ENCODE peak calls at places on chromosomes 2 and 18, in eight cellular contexts. Z, D, C, M, F, N, R and A are unnamed samples.

GRCh38 chr2:166765141-166765540 is 123.1 kb upstream of the XIRP2 start:
- DNase-seq in F (no peak), D (no peak), N (no peak), R (no peak), C (peak; percentile 4), M (no peak), Z (no peak), A (no peak)

GRCh38 chr18:67553471-67553870 is 37.0 kb upstream of the DSEL start:
- DNase-seq in M (no peak), R (no peak), D (no peak), C (no peak), Z (no peak), N (no peak), F (no peak), A (no peak)

GRCh38 chr2:142104134-142104758 is 26.6 kb downstream of the LRP1B start:
- DNase-seq in N (no peak), C (no peak), M (no peak), Z (no peak), R (no peak), D (no peak), F (no peak), A (peak; percentile 2)

GRCh38 chr2:23596316-23596885 is 211.4 kb downstream of the KLHL29 start:
- DNase-seq in C (no peak), M (peak; percentile 93), F (no peak), R (peak; percentile 12), N (no peak), D (no peak), Z (no peak), A (no peak)

GRCh38 chr2:17621781-17622180 is 81.3 kb downstream of the VSNL1 start:
- DNase-seq in C (peak; percentile 70), M (peak; percentile 15), R (peak; percentile 52), D (no peak), N (no peak), F (no peak), Z (no peak), A (peak; percentile 46)

GRCh38 chr2:240239325-240239724 is 98.9 kb upstream of the OTOS start:
- DNase-seq in M (no peak), F (no peak), C (no peak), R (no peak), Z (no peak), D (no peak), N (no peak), A (no peak)

GRCh38 chr18:35002120-35002519 is 39.1 kb upstream of the MAPRE2 start:
- DNase-seq in M (no peak), F (no peak), C (no peak), D (no peak), R (no peak), N (no peak), Z (no peak), A (no peak)

GRCh38 chr18:31317860-31318259 is at the start of gene DSG1:
- DNase-seq in N (no peak), R (no peak), M (no peak), F (no peak), Z (no peak), D (no peak), C (no peak), A (no peak)

GRCh38 chr2:24245986-24246779 is 71.3 kb downstream of the FAM228A start:
- DNase-seq in Z (no peak), C (no peak), R (no peak), F (no peak), D (no peak), N (no peak), M (no peak), A (no peak)

GRCh38 chr2:74249406-74250122 is 51.1 kb downstream of the MTHFD2 start:
- DNase-seq in D (no peak), Z (no peak), F (no peak), N (no peak), C (no peak), M (no peak), R (no peak), A (no peak)

GRCh38 chr2:133092571-133092970 is 422.6 kb upstream of the LYPD1 start:
- DNase-seq in M (no peak), D (no peak), N (no peak), R (peak; percentile 2), F (no peak), C (no peak), Z (no peak), A (peak; percentile 20)

GRCh38 chr2:156110890-156111289 is 221.6 kb downstream of the NR4A2 start:
- DNase-seq in C (peak; percentile 26), M (peak; percentile 4), N (peak; percentile 15), R (no peak), F (peak; percentile 24), Z (no peak), D (peak; percentile 34), A (peak; percentile 49)

GRCh38 chr18:74203811-74204210 is 55.5 kb downstream of the TIMM21 start:
- DNase-seq in Z (no peak), R (no peak), C (no peak), D (no peak), F (no peak), M (no peak), N (no peak), A (no peak)

GRCh38 chr2:145088733-145089132 is 568.8 kb upstream of the ZEB2 start:
- DNase-seq in C (no peak), N (no peak), M (no peak), D (no peak), Z (no peak), R (peak; percentile 29), F (no peak), A (no peak)

GRCh38 chr2:150732064-150732463 is 244.6 kb upstream of the RND3 start:
- DNase-seq in R (peak; percentile 36), C (peak; percentile 51), Z (no peak), D (no peak), M (peak; percentile 60), F (no peak), N (no peak), A (peak; percentile 64)

GRCh38 chr18:63140997-63141776 is 178.4 kb downstream of the BCL2 start:
- DNase-seq in D (no peak), R (no peak), M (no peak), Z (no peak), F (no peak), N (no peak), C (no peak), A (no peak)
- H3K4me1 ChIP-seq in D (no peaks in the 10 kb centered on the region), R (no peaks in the 10 kb centered on the region), M (peaks cover 3% of the 10 kb centered on the region), Z (peaks cover 10% of the 10 kb centered on the region), F (no peaks in the 10 kb centered on the region), N (peaks cover 66% of the 10 kb centered on the region), C (no peaks in the 10 kb centered on the region), A (no peaks in the 10 kb centered on the region)

DNA sequence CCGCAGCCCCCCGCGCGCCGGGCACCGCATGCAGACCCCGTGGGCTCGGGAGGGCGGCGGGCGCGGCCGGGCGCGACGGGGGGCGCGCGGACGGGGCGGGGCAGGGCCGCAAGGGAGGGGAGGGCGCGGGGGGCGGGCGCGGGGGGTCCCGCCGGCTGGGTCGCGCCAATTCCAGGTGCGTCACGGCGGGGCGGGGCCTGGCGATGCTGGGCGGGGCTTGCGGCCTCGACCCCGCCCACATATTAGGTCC is 241 bp downstream of the ING5 start:
- DNase-seq in Z (no peak), C (no peak), R (peak; percentile 84), M (peak; percentile 76), F (no peak), N (peak; percentile 77), D (no peak), A (peak; percentile 73)
- H3K4me2 ChIP-seq in Z (peak overlapping the region; percentile 80), C (peak overlapping the region; percentile 30), R (no peak overlapping the region), M (peak overlapping the region; percentile 28), F (no peak overlapping the region), N (peak overlapping the region; percentile 99), D (peak overlapping the region; percentile 69), A (peak overlapping the region; percentile 92)

GRCh38 chr2:104853401-104853925 is 452 bp upstream of the POU3F3 start:
- DNase-seq in R (no peak), F (no peak), M (no peak), Z (no peak), N (peak; percentile 66), D (no peak), C (no peak), A (no peak)

GRCh38 chr2:104851236-104852160 is 2.4 kb upstream of the POU3F3 start:
- DNase-seq in F (no peak), D (no peak), N (no peak), M (no peak), Z (no peak), C (no peak), R (no peak), A (no peak)

GRCh38 chr2:104853926-104854506 is at the start of gene POU3F3:
- DNase-seq in R (peak; percentile 21), C (no peak), Z (peak; percentile 96), D (no peak), M (no peak), F (no peak), N (peak; percentile 91), A (no peak)

GRCh38 chr2:104850322-104851184 is 3.4 kb upstream of the POU3F3 start:
- DNase-seq in C (no peak), D (no peak), N (no peak), F (no peak), Z (no peak), R (no peak), M (no peak), A (no peak)

DNA sequence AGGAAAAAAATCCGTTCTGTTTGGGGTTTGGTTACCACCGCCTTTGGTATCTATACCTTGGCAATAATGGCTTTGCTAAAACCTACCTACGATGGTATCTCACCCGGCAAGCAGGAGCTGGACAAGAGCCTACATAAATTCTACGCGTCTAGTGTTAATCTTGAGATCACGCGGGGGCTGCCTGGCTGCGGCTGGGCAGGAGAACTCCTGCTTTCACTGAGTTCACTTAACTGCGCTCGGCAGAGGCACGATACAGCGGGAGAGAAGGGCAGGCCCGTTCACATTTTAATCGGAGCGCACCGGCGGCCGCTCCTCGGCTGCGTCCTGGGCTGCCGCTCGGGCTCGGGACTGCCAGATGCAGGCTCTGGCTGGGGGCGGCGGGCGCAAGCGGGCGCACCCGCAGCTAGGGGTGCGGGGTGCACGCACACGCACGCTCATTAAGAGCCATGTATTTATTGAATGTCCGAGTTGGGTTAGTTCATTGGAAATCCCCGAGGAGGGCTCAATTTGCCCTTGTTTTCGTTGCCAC is 1.7 kb upstream of the POU3F3 start:
- DNase-seq in Z (no peak), M (peak; percentile 7), D (no peak), N (no peak), R (peak; percentile 7), F (no peak), C (no peak), A (no peak)
- H2AFZ ChIP-seq in Z (peak overlapping the region; percentile 49), M (no peak overlapping the region), D (no peak overlapping the region), N (peak overlapping the region; percentile 52), R (no peak overlapping the region), F (no peak overlapping the region), C (no peak overlapping the region), A (peak overlapping the region; percentile 53)

GRCh38 chr2:171431677-171432167 is 2.1 kb downstream of the METTL8 start:
- DNase-seq in Z (no peak), R (no peak), F (no peak), N (no peak), D (no peak), M (no peak), C (no peak), A (no peak)

GRCh38 chr2:171433763-171434670 is at the start of the genes DCAF17 and METTL8:
- DNase-seq in M (peak; percentile 96), F (peak; percentile 97), R (peak; percentile 95), Z (peak; percentile 95), N (peak; percentile 99), C (peak; percentile 98), D (peak; percentile 99), A (peak; percentile 97)

GRCh38 chr2:171432969-171433762 is 624 bp downstream of the METTL8 start:
- DNase-seq in R (peak; percentile 35), N (peak; percentile 88), F (peak; percentile 83), D (peak; percentile 87), Z (no peak), M (peak; percentile 52), C (peak; percentile 85), A (peak; percentile 66)

GRCh38 chr2:171432206-171432968 is 1.4 kb downstream of the METTL8 start:
- DNase-seq in N (no peak), D (no peak), F (no peak), C (no peak), M (peak; percentile 56), R (no peak), Z (no peak), A (no peak)

GRCh38 chr2:171430516-171431410 is 3.0 kb downstream of the METTL8 start:
- DNase-seq in D (no peak), R (no peak), C (no peak), M (no peak), F (no peak), N (peak; percentile 46), Z (no peak), A (no peak)
- H3K4me1 ChIP-seq in D (peaks cover 18% of the 10 kb centered on the region), R (peaks cover 6% of the 10 kb centered on the region), C (peaks cover 28% of the 10 kb centered on the region), M (peaks cover 14% of the 10 kb centered on the region), F (peaks cover 55% of the 10 kb centered on the region), N (peaks cover 21% of the 10 kb centered on the region), Z (peaks cover 10% of the 10 kb centered on the region), A (peaks cover 19% of the 10 kb centered on the region)